ENCODE peak calls at places on chromosomes 12 and 14, in seven cellular contexts. H, Y, A, M, C, N and W are unnamed samples.

GRCh38 chr12:130714091-130714590 is 2.0 kb downstream of the RIMBP2 start:
- DNase-seq in A (peak; percentile 17), H (no peak), Y (no peak), N (no peak), C (no peak), M (no peak), W (peak; percentile 47)

GRCh38 chr12:4431436-4431835 is 14.2 kb downstream of the FGF6 start:
- DNase-seq in M (no peak), C (no peak), N (no peak), A (no peak), Y (no peak), H (no peak), W (no peak)

GRCh38 chr14:76516884-76517283 is 140.9 kb downstream of the ESRRB start:
- DNase-seq in C (peak; percentile 50), N (no peak), M (no peak), A (no peak), H (no peak), Y (no peak), W (no peak)

GRCh38 chr14:100031506-100032281 is 33.5 kb upstream of the EVL start:
- DNase-seq in M (no peak), C (peak; percentile 60), H (no peak), Y (peak; percentile 80), N (no peak), A (no peak), W (no peak)

GRCh38 chr14:104086210-104086660 is 735 bp downstream of the ASPG start:
- DNase-seq in N (peak; percentile 11), Y (no peak), M (peak; percentile 5), C (no peak), H (no peak), A (no peak), W (no peak)

GRCh38 chr12:52686063-52686462 is 5.9 kb upstream of the KRT1 start:
- DNase-seq in A (no peak), N (no peak), M (no peak), C (no peak), H (no peak), Y (no peak), W (no peak)

GRCh38 chr12:106369624-106370346 is 12.2 kb downstream of the POLR3B start:
- DNase-seq in N (no peak), H (no peak), M (no peak), Y (no peak), A (no peak), C (no peak), W (no peak)

GRCh38 chr14:28356819-28357218 is 409.8 kb upstream of the FOXG1 start:
- DNase-seq in A (no peak), Y (no peak), H (no peak), C (no peak), N (no peak), M (no peak), W (no peak)

GRCh38 chr12:120936197-120936596 is 32.0 kb upstream of the SPPL3 start:
- DNase-seq in A (no peak), Y (no peak), N (no peak), C (no peak), M (peak; percentile 24), H (no peak), W (no peak)

GRCh38 chr12:11705010-11705409 is 55.5 kb downstream of the ETV6 start:
- DNase-seq in Y (peak; percentile 82), M (no peak), A (no peak), H (no peak), N (no peak), C (no peak), W (no peak)

GRCh38 chr12:130068741-130069140 is 93.5 kb upstream of the FZD10 start:
- DNase-seq in C (no peak), N (no peak), A (no peak), Y (no peak), M (no peak), H (no peak), W (no peak)

GRCh38 chr14:65214741-65215140 is 112.4 kb upstream of the MAX start:
- DNase-seq in N (no peak), H (no peak), Y (no peak), C (peak; percentile 27), A (no peak), M (peak; percentile 20), W (peak; percentile 45)

GRCh38 chr14:99230271-99231141 is 41.5 kb downstream of the BCL11B start:
- DNase-seq in C (peak; percentile 36), Y (no peak), H (no peak), A (no peak), M (no peak), N (no peak), W (no peak)

GRCh38 chr14:68020999-68021663 is 201.6 kb downstream of the RAD51B start:
- DNase-seq in H (no peak), N (no peak), A (no peak), Y (no peak), M (no peak), C (no peak), W (no peak)

GRCh38 chr12:116358850-116359761 is 81.6 kb upstream of the MED13L start:
- DNase-seq in H (peak; percentile 89), M (peak; percentile 90), Y (peak; percentile 96), N (peak; percentile 46), A (peak; percentile 98), C (peak; percentile 96), W (peak; percentile 96)

GRCh38 chr12:55072093-55072492 is 52.3 kb downstream of the NEUROD4 start:
- DNase-seq in A (peak; percentile 61), H (peak; percentile 51), M (peak; percentile 27), N (no peak), Y (no peak), C (peak; percentile 10), W (peak; percentile 60)

GRCh38 chr12:100533326-100533725 is 40.2 kb upstream of the GAS2L3 start:
- DNase-seq in A (no peak), Y (no peak), H (no peak), N (no peak), M (no peak), C (no peak), W (no peak)

GRCh38 chr14:33922125-33922524 is 28.7 kb downstream of the EGLN3 start:
- DNase-seq in A (no peak), M (no peak), H (no peak), C (no peak), N (no peak), Y (no peak), W (no peak)

GRCh38 chr12:127290251-127290650 is 976.7 kb upstream of the TMEM132C start:
- DNase-seq in H (no peak), Y (no peak), N (no peak), M (no peak), C (no peak), A (no peak), W (no peak)

GRCh38 chr12:127293507-127294310 is 973.3 kb upstream of the TMEM132C start:
- DNase-seq in M (peak; percentile 17), Y (no peak), H (peak; percentile 26), A (peak; percentile 48), N (peak; percentile 25), C (peak; percentile 11), W (peak; percentile 61)

GRCh38 chr12:127295630-127296029 is 971.3 kb upstream of the TMEM132C start:
- DNase-seq in A (no peak), N (no peak), H (no peak), Y (no peak), M (no peak), C (no peak), W (no peak)

GRCh38 chr12:127294651-127295205 is 972.2 kb upstream of the TMEM132C start:
- DNase-seq in C (no peak), M (no peak), Y (no peak), A (no peak), N (no peak), H (no peak), W (no peak)

GRCh38 chr12:127292736-127293135 is 974.2 kb upstream of the TMEM132C start:
- DNase-seq in H (no peak), Y (no peak), A (no peak), M (no peak), C (no peak), N (no peak), W (no peak)
- TF ChIP-seq POLR2A in H (no peak), Y (no peak), A (no peak), M (no peak), C (no peak), N (no peak), W (no peak)

GRCh38 chr12:50271724-50272247 is 11.5 kb downstream of the LIMA1 start:
- DNase-seq in H (no peak), A (no peak), Y (no peak), N (no peak), C (no peak), M (no peak), W (no peak)

GRCh38 chr12:50263832-50264231 is 19.5 kb downstream of the LIMA1 start:
- DNase-seq in Y (no peak), N (no peak), M (no peak), H (no peak), C (no peak), A (no peak), W (no peak)

GRCh38 chr12:50265770-50266524 is 17.4 kb downstream of the LIMA1 start:
- DNase-seq in N (no peak), M (no peak), C (no peak), A (no peak), Y (no peak), H (no peak), W (no peak)

DNA sequence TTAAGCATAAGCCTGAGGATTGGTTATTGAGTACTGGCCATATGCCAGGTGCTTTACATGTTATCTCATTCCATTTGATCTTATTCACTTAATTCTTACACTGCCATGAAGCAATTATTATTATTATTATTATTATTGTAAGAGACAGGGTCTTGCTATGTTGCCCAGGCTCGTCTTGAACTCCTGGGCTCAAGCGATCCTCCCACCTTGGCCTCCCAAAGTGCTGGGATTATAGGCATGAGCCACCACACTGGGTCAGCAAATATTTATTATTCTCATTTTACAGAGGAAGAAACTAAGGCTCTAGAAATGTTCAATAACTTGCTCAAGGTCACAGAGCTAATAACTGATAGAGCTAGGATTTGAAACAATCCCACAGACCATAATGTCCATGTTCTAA is 14.8 kb downstream of the LIMA1 start:
- DNase-seq in C (no peak), Y (no peak), A (no peak), N (no peak), H (no peak), M (no peak), W (no peak)
- TF ChIP-seq POLR2A in C (no peak), Y (no peak), A (no peak), N (no peak), H (no peak), M (no peak), W (no peak)

DNA sequence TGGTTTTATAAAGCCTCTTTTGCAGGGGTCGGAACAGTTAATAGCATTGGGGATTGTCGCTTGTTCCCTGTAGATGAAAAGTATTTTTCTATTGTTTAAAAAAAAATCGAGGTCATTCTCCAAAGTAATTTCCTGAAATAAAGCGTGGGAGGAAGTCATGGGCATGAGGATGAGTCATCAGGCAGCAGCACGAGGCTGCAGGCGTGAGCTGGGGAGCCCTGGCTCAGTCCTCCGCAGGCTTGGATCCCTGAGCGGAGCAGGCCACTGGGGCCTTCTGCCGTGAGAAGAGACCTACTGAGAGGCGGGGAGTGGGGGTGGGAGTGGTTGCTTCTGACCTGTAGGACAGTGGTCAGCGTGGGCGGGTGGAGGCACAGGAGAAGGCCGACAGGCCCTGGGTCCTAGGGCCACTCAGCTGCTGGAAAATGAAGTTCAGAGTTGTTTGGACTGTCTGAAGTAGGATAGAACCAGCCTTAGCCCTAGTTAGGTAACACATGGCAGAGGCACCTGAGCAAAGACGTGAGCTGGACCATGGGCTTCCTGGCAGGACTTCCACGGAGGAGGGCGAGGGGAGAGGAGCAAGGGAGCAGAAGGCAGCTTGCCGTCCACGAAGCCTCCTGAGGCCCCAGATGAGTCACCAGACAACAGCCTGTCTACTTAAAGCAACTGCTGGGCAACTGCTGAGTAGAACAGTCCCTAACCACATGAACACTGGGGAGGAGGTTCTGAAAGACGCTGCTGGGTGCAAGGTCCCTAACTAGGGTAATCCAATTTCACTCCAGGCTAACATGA is 21.1 kb upstream of the LGALS3 start:
- DNase-seq in H (peak; percentile 65), C (peak; percentile 70), A (peak; percentile 80), N (peak; percentile 43), Y (peak; percentile 96), M (peak; percentile 91), W (peak; percentile 94)
- TF ChIP-seq POLR2A in H (peak; percentile 48), C (no peak), A (no peak), N (no peak), Y (peak; percentile 30), M (no peak), W (no peak)

GRCh38 chr12:111428728-111429175 is 23.0 kb downstream of the SH2B3 start:
- DNase-seq in C (no peak), A (no peak), H (no peak), M (peak; percentile 87), Y (no peak), N (no peak), W (no peak)
- TF ChIP-seq POLR2A in C (no peak), A (no peak), H (no peak), M (no peak), Y (no peak), N (no peak), W (no peak)